ENCODE peak calls at places on chromosomes 6 and 20, in nine cellular contexts. B is cardiac fibroblast; S is CD8-positive, alpha-beta T cell; P is BJ; G is psoas muscle; O is kidney epithelial cell; F is dorsolateral prefrontal cortex; I is colonic mucosa; Y is A549. N is an unnamed sample.

GRCh38 chr20:49799698-49800097 is 12.9 kb upstream of the SLC9A8 start:
- DNase-seq in B (no peak), S (no peak), P (no peak), G (no peak), O (no peak), F (no peak), I (no peak), Y (no peak), N (no peak)

GRCh38 chr6:74597266-74597665 is 608.6 kb downstream of the COL12A1 start:
- DNase-seq in B (peak; percentile 38), S (no peak), P (peak; percentile 49), G (no peak), O (no peak), F (no peak), I (no peak), Y (no peak), N (no peak)

GRCh38 chr20:34544109-34544793 is 14.3 kb upstream of the MAP1LC3A start:
- DNase-seq in B (no peak), S (no peak), P (no peak), G (no peak), O (no peak), F (peak; percentile 50), I (peak; percentile 55), Y (no peak), N (no peak)

GRCh38 chr6:77511860-77512259 is 48.6 kb upstream of the HTR1B start:
- DNase-seq in B (no peak), S (no peak), P (no peak), G (no peak), O (no peak), F (no peak), I (no peak), Y (no peak), N (no peak)

GRCh38 chr20:62508641-62509051 is 32.9 kb upstream of the GATA5 start:
- DNase-seq in B (no peak), S (no peak), P (no peak), G (no peak), O (no peak), F (peak; percentile 34), I (no peak), Y (peak; percentile 46), N (no peak)

GRCh38 chr20:48460681-48461080 is 367.1 kb downstream of the PREX1 start:
- DNase-seq in B (no peak), S (no peak), P (no peak), G (no peak), O (no peak), F (no peak), I (no peak), Y (no peak), N (no peak)

GRCh38 chr20:34310481-34311117 is 7.4 kb upstream of the AHCY start:
- DNase-seq in B (no peak), S (no peak), P (no peak), G (no peak), O (no peak), F (no peak), I (peak; percentile 35), Y (peak; percentile 46), N (no peak)

GRCh38 chr6:137883400-137883888 is 16.4 kb downstream of the TNFAIP3 start:
- DNase-seq in B (peak; percentile 62), S (no peak), P (no peak), G (no peak), O (no peak), F (no peak), I (no peak), Y (no peak), N (no peak)

GRCh38 chr6:148242180-148242579 is 100.5 kb upstream of the SASH1 start:
- DNase-seq in B (peak; percentile 33), S (no peak), P (peak; percentile 42), G (no peak), O (no peak), F (no peak), I (no peak), Y (no peak), N (no peak)

GRCh38 chr6:37006793-37007339 is 1.4 kb downstream of the FGD2 start:
- DNase-seq in B (peak; percentile 26), S (no peak), P (no peak), G (no peak), O (no peak), F (no peak), I (no peak), Y (no peak), N (no peak)

GRCh38 chr6:168050861-168051586 is 28.0 kb downstream of the FRMD1 start:
- DNase-seq in B (peak; percentile 34), S (no peak), P (no peak), G (no peak), O (no peak), F (no peak), I (no peak), Y (peak; percentile 9), N (no peak)

GRCh38 chr6:156825475-156825874 is 48.3 kb downstream of the ARID1B start:
- DNase-seq in B (no peak), S (no peak), P (no peak), G (no peak), O (no peak), F (no peak), I (no peak), Y (no peak), N (no peak)

DNA sequence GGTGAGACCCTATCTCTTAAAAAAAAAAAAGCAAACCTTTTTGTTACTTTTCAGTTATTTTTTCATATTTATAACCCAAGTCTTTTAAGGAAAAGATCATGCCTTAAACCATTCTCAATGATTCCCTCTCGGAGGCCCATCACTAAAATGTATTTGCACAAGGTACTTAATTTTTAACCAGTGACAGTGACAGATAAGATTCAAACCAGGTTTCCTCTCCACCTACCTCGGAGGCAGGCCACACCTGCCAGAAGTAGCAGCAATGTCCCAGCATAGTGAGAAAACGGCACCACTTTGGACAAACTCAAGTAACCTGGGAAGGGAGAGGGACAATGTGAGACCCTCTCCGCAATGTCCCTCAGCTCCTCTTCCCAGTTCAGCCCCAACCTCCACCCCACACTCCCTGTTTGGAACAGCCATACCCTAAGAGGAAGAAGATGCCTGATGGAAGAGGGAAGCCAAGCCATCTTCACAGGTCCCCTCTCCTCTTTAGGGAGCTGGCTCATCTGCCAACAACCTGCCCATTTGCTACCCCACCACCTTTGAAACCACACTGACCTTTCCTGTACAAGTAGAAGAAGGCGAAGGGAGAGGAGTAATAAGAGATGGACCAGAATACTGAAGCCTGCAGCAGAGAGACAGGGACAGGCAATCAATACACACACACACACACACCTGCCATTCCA is 2.3 kb downstream of the ABHD16A start:
- DNase-seq in B (no peak), S (no peak), P (no peak), G (no peak), O (no peak), F (no peak), I (no peak), Y (no peak), N (no peak)
- H3K4me3 ChIP-seq in B (no peak overlapping the region), S (no peak overlapping the region), P (no peak overlapping the region), G (peak overlapping the region; percentile 78), O (no peak overlapping the region), F (no peak overlapping the region), I (no peak overlapping the region), Y (no peak overlapping the region), N (no peak overlapping the region)

DNA sequence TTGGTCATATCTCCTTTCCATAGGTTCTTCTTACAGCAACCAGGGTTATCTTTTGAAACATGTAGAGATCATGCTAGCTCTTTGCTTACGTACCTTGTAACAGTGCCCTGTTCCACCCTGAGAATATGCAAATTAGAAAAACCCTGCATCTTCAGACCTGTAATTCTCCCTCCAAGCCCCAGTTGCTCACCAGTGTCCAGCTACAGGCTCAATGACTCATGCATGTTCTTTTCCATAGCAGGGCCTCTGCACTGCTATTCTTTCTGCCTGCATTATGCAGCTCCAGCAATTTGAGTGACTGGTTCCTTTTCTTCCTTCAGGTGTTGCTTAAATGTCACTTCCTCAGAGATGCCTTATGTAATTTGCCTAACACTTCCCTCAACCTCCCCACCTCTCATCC is 636.2 kb downstream of the KHDRBS2 start:
- DNase-seq in B (no peak), S (no peak), P (no peak), G (no peak), O (no peak), F (no peak), I (no peak), Y (no peak), N (no peak)
- TF ChIP-seq CTCF in B (no peak), S (no peak), P (no peak), G (no peak), O (no peak), F (no peak), I (no peak), Y (no peak), N (no peak)

GRCh38 chr6:27507041-27507956 is 34.4 kb upstream of the ZNF184 start:
- DNase-seq in B (no peak), S (no peak), P (no peak), G (no peak), O (no peak), F (no peak), I (no peak), Y (no peak), N (no peak)

GRCh38 chr6:27503436-27504030 is 30.6 kb upstream of the ZNF184 start:
- DNase-seq in B (peak; percentile 79), S (peak; percentile 58), P (no peak), G (peak; percentile 55), O (no peak), F (peak; percentile 37), I (peak; percentile 79), Y (peak; percentile 80), N (peak; percentile 46)

GRCh38 chr6:27502508-27503435 is 29.9 kb upstream of the ZNF184 start:
- DNase-seq in B (peak; percentile 64), S (peak; percentile 43), P (no peak), G (peak; percentile 42), O (no peak), F (no peak), I (peak; percentile 73), Y (peak; percentile 83), N (peak; percentile 29)

GRCh38 chr6:27501187-27501586 is 28.3 kb upstream of the ZNF184 start:
- DNase-seq in B (no peak), S (no peak), P (no peak), G (no peak), O (no peak), F (no peak), I (no peak), Y (no peak), N (no peak)

DNA sequence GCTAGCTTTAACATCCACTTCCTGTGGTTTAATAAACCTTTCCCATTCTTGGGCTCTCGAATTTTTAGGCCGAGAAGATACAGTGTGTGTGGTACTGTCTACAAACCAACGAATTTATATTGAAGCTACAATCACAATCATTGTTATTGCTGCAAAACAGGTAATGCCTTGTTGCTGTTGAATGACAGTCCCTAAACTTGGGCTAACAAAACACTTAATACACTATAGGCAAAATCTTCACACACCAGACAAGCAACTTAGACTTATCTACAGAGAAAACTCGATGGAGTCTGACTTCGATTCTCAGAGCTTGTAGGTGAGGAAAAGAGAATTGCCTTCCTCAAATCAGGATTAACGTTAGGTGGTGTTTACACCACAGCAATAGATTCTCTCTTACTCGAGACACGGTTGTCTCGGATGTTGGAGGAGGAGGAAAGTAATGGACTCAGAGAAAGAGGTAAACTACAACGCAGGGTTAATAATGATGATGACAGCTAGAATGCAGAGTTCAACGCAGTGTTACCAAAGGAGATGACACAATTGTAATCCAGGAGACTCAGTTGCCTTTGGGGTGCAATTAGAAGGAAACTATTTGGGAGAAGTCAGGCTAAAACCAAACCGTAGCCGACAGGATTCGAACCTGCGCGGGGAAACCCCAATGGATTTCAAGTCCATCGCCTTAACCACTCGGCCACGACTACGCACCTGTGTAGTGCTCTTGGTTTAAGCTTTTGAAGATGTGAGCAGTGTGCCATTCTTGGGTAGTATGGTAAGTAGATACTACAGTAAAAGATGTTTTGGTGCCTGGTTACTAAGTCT is 32.5 kb upstream of the ZNF184 start:
- DNase-seq in B (peak; percentile 16), S (no peak), P (no peak), G (no peak), O (no peak), F (peak; percentile 32), I (peak; percentile 47), Y (peak; percentile 92), N (no peak)
- H3K4me3 ChIP-seq in B (no peak overlapping the region), S (no peak overlapping the region), P (no peak overlapping the region), G (no peak overlapping the region), O (no peak overlapping the region), F (no peak overlapping the region), I (no peak overlapping the region), Y (no peak overlapping the region), N (no peak overlapping the region)

GRCh38 chr20:43448748-43449535 is 8.8 kb upstream of the SRSF6 start:
- DNase-seq in B (peak; percentile 49), S (peak; percentile 16), P (no peak), G (no peak), O (no peak), F (peak; percentile 10), I (peak; percentile 30), Y (peak; percentile 56), N (no peak)
- TF ChIP-seq CTCF in B (peak; percentile 75), S (peak; percentile 69), P (peak; percentile 79), G (peak; percentile 62), O (peak; percentile 80), F (peak; percentile 69), I (peak; percentile 63), Y (peak; percentile 83), N (peak; percentile 62)

N was measured in adrenal gland.